ENCODE peak calls at places on chromosomes 5 and 9, in ten cellular contexts. T is GM12878, M is HepG2, E is transverse colon, U is esophagus muscularis mucosa, H is stomach, W is K562, O is suprapubic skin, S is SK-N-SH, V is H1. Q is an unnamed sample.

GRCh38 chr5:134072471-134073220 is 41.8 kb upstream of the TCF7 start:
- DNase-seq in E (no peak), M (no peak), V (no peak), W (no peak), T (no peak), H (no peak), O (no peak), U (no peak), S (no peak), Q (no peak)

GRCh38 chr9:133342570-133342969 is 5.4 kb downstream of the MED22 start:
- DNase-seq in H (no peak), U (no peak), W (no peak), V (no peak), M (no peak), T (no peak), E (no peak), S (peak), O (no peak), Q (no peak)

GRCh38 chr9:715310-715709 is 126.2 kb upstream of the DMRT1 start:
- DNase-seq in V (no peak), M (no peak), O (no peak), T (no peak), E (no peak), S (no peak), U (no peak), H (no peak), W (no peak), Q (no peak)

GRCh38 chr9:114240647-114241558 is 82.0 kb upstream of the ORM1 start:
- DNase-seq in H (no peak), T (no peak), V (no peak), W (no peak), O (no peak), S (no peak), U (no peak), E (no peak), M (no peak), Q (no peak)

GRCh38 chr5:56270568-56271392 is 37.6 kb upstream of the ANKRD55 start:
- DNase-seq in V (peak), U (peak), H (peak), S (peak), T (peak), E (peak), O (peak), W (peak), M (peak), Q (peak)

GRCh38 chr5:41156739-41157138 is 56.6 kb downstream of the C6 start:
- DNase-seq in W (no peak), O (no peak), U (no peak), T (no peak), H (no peak), E (no peak), S (no peak), M (no peak), V (no peak), Q (no peak)

GRCh38 chr5:135880801-135881200 is 14.8 kb downstream of the IL9 start:
- DNase-seq in W (no peak), S (no peak), M (no peak), V (no peak), U (no peak), O (no peak), H (no peak), E (no peak), T (no peak), Q (no peak)

GRCh38 chr5:93594591-93595419 is 11.8 kb downstream of the NR2F1 start:
- DNase-seq in U (peak), O (no peak), V (no peak), H (no peak), T (no peak), S (peak), W (no peak), M (no peak), E (no peak), Q (no peak)

GRCh38 chr9:98609646-98610045 is 99.1 kb downstream of the GABBR2 start:
- DNase-seq in E (no peak), M (no peak), H (no peak), U (no peak), O (no peak), S (no peak), W (no peak), V (no peak), T (no peak), Q (no peak)

GRCh38 chr9:5665059-5665458 is 36.2 kb downstream of the RIC1 start:
- DNase-seq in T (no peak), W (no peak), H (no peak), U (no peak), E (no peak), O (no peak), V (no peak), M (no peak), S (no peak), Q (no peak)

GRCh38 chr9:133199648-133200321 is 9.3 kb downstream of the OBP2B start:
- DNase-seq in W (no peak), S (no peak), E (peak), U (no peak), H (no peak), V (no peak), M (no peak), T (no peak), O (no peak), Q (no peak)

GRCh38 chr5:160486573-160486972 is 64.9 kb downstream of the PTTG1 start:
- DNase-seq in M (no peak), S (no peak), H (no peak), T (no peak), U (no peak), O (no peak), V (no peak), E (no peak), W (no peak), Q (no peak)

GRCh38 chr5:138466900-138467710 is 1.8 kb downstream of the EGR1 start:
- DNase-seq in T (no peak), V (peak), S (peak), E (peak), O (no peak), M (no peak), H (peak), W (no peak), U (no peak), Q (no peak)

GRCh38 chr5:1827410-1828397 is 26.5 kb downstream of the NDUFS6 start:
- DNase-seq in E (no peak), S (no peak), M (no peak), W (peak), T (no peak), V (no peak), U (no peak), O (peak), H (no peak), Q (peak)

GRCh38 chr5:179900707-179901106 is 7.0 kb downstream of the TBC1D9B start:
- DNase-seq in M (no peak), U (no peak), E (no peak), T (no peak), H (no peak), S (no peak), V (no peak), O (no peak), W (no peak), Q (no peak)

GRCh38 chr9:81557957-81558791 is 131.2 kb downstream of the TLE1 start:
- DNase-seq in S (no peak), W (no peak), U (no peak), V (no peak), M (no peak), H (peak), O (no peak), T (no peak), E (no peak), Q (no peak)
- TF ChIP-seq EP300 in S (peak), W (no peak), U (no peak), V (no peak), M (no peak), H (no peak), O (no peak), T (no peak), E (no peak), Q (no peak)

GRCh38 chr9:90489066-90489465 is 153.6 kb downstream of the DIRAS2 start:
- DNase-seq in H (no peak), U (no peak), E (no peak), S (no peak), V (no peak), W (no peak), O (no peak), T (no peak), M (no peak), Q (no peak)

GRCh38 chr9:90485028-90485427 is 157.6 kb downstream of the DIRAS2 start:
- DNase-seq in W (no peak), T (no peak), E (no peak), V (no peak), S (no peak), O (no peak), U (no peak), H (no peak), M (no peak), Q (no peak)
- H3K4me3 ChIP-seq in W (no peak), T (no peak), E (no peak), V (no peak), S (no peak), O (no peak), U (no peak), H (no peak), M (no peak), Q (no peak)

GRCh38 chr9:131528186-131528585 is 2.9 kb downstream of the UCK1 start:
- DNase-seq in U (no peak), O (no peak), T (no peak), W (no peak), S (no peak), E (no peak), H (no peak), V (no peak), M (no peak), Q (no peak)

GRCh38 chr9:131530546-131530929 is 525 bp downstream of the UCK1 start:
- DNase-seq in V (no peak), T (no peak), H (peak), S (peak), M (peak), W (peak), E (peak), U (no peak), O (peak), Q (peak)

GRCh38 chr9:131528886-131529505 is 2.1 kb downstream of the UCK1 start:
- DNase-seq in T (no peak), H (no peak), S (no peak), V (no peak), M (no peak), U (no peak), O (no peak), E (no peak), W (no peak), Q (peak)

GRCh38 chr9:131529597-131530545 is 1.2 kb downstream of the UCK1 start:
- DNase-seq in E (no peak), H (no peak), W (no peak), O (no peak), U (no peak), M (no peak), V (no peak), T (no peak), S (no peak), Q (peak)

GRCh38 chr9:131530930-131531832 is at the start of gene UCK1:
- DNase-seq in V (peak), H (peak), O (peak), M (peak), S (peak), T (peak), E (peak), W (peak), U (peak), Q (peak)
- TF ChIP-seq POLR2AphosphoS5 in V (peak), H (peak), O (no peak), M (peak), S (peak), T (no peak), E (no peak), W (no peak), U (peak), Q (peak)

GRCh38 chr5:158054073-158054387 is 195.1 kb upstream of the CLINT1 start:
- DNase-seq in E (no peak), U (no peak), M (no peak), O (no peak), S (no peak), H (no peak), V (no peak), W (no peak), T (no peak), Q (no peak)

GRCh38 chr5:158058208-158058607 is 199.3 kb upstream of the CLINT1 start:
- DNase-seq in V (no peak), M (no peak), W (no peak), E (no peak), O (no peak), S (no peak), H (no peak), U (no peak), T (no peak), Q (no peak)

GRCh38 chr5:158051036-158051435 is 192.1 kb upstream of the CLINT1 start:
- DNase-seq in E (no peak), T (no peak), M (no peak), H (no peak), W (no peak), O (no peak), S (no peak), V (no peak), U (no peak), Q (no peak)

GRCh38 chr5:158056426-158056825 is 197.5 kb upstream of the CLINT1 start:
- DNase-seq in U (no peak), W (no peak), M (no peak), E (no peak), T (no peak), V (no peak), S (no peak), O (no peak), H (no peak), Q (no peak)

GRCh38 chr5:158054388-158055092 is 195.6 kb upstream of the CLINT1 start:
- DNase-seq in U (no peak), V (no peak), H (no peak), W (no peak), O (no peak), S (peak), T (no peak), E (no peak), M (no peak), Q (no peak)
- TF ChIP-seq EP300 in U (no peak), V (no peak), H (no peak), W (no peak), O (no peak), S (peak), T (no peak), E (no peak), M (no peak), Q (no peak)

GRCh38 chr5:73067213-73067612 is 53.2 kb upstream of the TMEM171 start:
- DNase-seq in H (no peak), T (no peak), M (no peak), W (no peak), U (no peak), O (no peak), V (no peak), S (no peak), E (no peak), Q (no peak)
- H3K4me3 ChIP-seq in H (no peak), T (no peak), M (no peak), W (no peak), U (no peak), O (no peak), V (no peak), S (no peak), E (no peak), Q (no peak)